ENCODE peak calls at places on chromosomes 13 and 19, in eight cellular contexts. T is mucosa of descending colon, M is pancreas, V is neuronal stem cell, Q is thoracic aorta, J is Caco-2, Z is adrenal gland, B is suprapubic skin. F is an unnamed sample. For H3K4me1, the result is how much of the 10 kb centered on the place peaks cover.

GRCh38 chr13:113796948-113797676 is 38.1 kb downstream of the TMEM255B start:
- DNase-seq in T (peak), M (no peak), V (no peak), Q (no peak), J (peak), Z (no peak), B (peak), F (no peak)

GRCh38 chr19:27776020-27776419 is 1436.9 kb downstream of the UQCRFS1 start:
- DNase-seq in T (no peak), M (no peak), V (no peak), Q (no peak), J (peak), Z (no peak), B (no peak), F (no peak)

GRCh38 chr13:99671746-99672145 is 170.5 kb downstream of the TM9SF2 start:
- DNase-seq in T (no peak), M (no peak), V (no peak), Q (no peak), J (no peak), Z (no peak), B (no peak), F (no peak)

GRCh38 chr13:90238433-90238832 is 1109.1 kb upstream of the MIR17HG start:
- DNase-seq in T (no peak), M (no peak), V (no peak), Q (no peak), J (no peak), Z (no peak), B (no peak), F (no peak)

GRCh38 chr13:57632276-57633140 is 964 bp downstream of the PCDH17 start:
- DNase-seq in T (peak), M (peak), V (no peak), Q (no peak), J (no peak), Z (no peak), B (no peak), F (no peak)

GRCh38 chr19:7460562-7460966 is 28.3 kb downstream of the PEX11G start:
- DNase-seq in T (no peak), M (no peak), V (no peak), Q (no peak), J (no peak), Z (no peak), B (no peak), F (no peak)

GRCh38 chr19:3047307-3048189 is 14.7 kb downstream of the TLE5 start:
- DNase-seq in T (peak), M (peak), V (peak), Q (peak), J (peak), Z (peak), B (peak), F (peak)

GRCh38 chr19:54262066-54262465 is 5.0 kb upstream of the LILRB5 start:
- DNase-seq in T (no peak), M (no peak), V (no peak), Q (no peak), J (no peak), Z (peak), B (peak), F (peak)

GRCh38 chr13:50126378-50127016 is 111.3 kb downstream of the KCNRG start:
- DNase-seq in T (peak), M (no peak), V (peak), Q (no peak), J (no peak), Z (peak), B (no peak), F (no peak)

GRCh38 chr13:95494082-95494681 is 58.3 kb upstream of the CLDN10 start:
- DNase-seq in T (no peak), M (no peak), V (peak), Q (no peak), J (no peak), Z (no peak), B (no peak), F (peak)

GRCh38 chr13:83882626-83882959 is 319 bp upstream of the SLITRK1 start:
- DNase-seq in T (no peak), M (no peak), V (no peak), Q (no peak), J (no peak), Z (no peak), B (no peak), F (no peak)

GRCh38 chr19:14577885-14578427 is 4.9 kb upstream of the CLEC17A start:
- DNase-seq in T (no peak), M (no peak), V (no peak), Q (no peak), J (no peak), Z (no peak), B (no peak), F (no peak)

GRCh38 chr13:33348366-33348765 is 62.8 kb upstream of the STARD13 start:
- DNase-seq in T (no peak), M (no peak), V (no peak), Q (no peak), J (no peak), Z (no peak), B (no peak), F (no peak)

GRCh38 chr13:94065741-94066140 is 413.7 kb downstream of the DCT start:
- DNase-seq in T (no peak), M (no peak), V (no peak), Q (no peak), J (no peak), Z (no peak), B (no peak), F (no peak)

GRCh38 chr19:2969104-2969504 is 8.3 kb upstream of the TLE6 start:
- DNase-seq in T (no peak), M (peak), V (no peak), Q (no peak), J (no peak), Z (peak), B (no peak), F (no peak)

GRCh38 chr19:54324071-54324470 is 11.1 kb upstream of the LILRA5 start:
- DNase-seq in T (no peak), M (no peak), V (no peak), Q (no peak), J (no peak), Z (no peak), B (no peak), F (peak)

GRCh38 chr13:44230071-44230470 is 143.6 kb upstream of the SERP2 start:
- DNase-seq in T (no peak), M (no peak), V (no peak), Q (no peak), J (peak), Z (no peak), B (no peak), F (no peak)

GRCh38 chr19:54473071-54473941 is at the start of gene CDC42EP5:
- DNase-seq in T (peak), M (peak), V (no peak), Q (no peak), J (peak), Z (no peak), B (peak), F (no peak)

GRCh38 chr13:30569901-30570576 is 47.7 kb upstream of the USPL1 start:
- DNase-seq in T (no peak), M (no peak), V (no peak), Q (peak), J (no peak), Z (peak), B (no peak), F (no peak)

GRCh38 chr13:111915104-111915551 is 151.8 kb upstream of the SOX1 start:
- DNase-seq in T (no peak), M (no peak), V (no peak), Q (no peak), J (no peak), Z (no peak), B (peak), F (no peak)
- H3K4me1 ChIP-seq in T (under half), M (under half), V (under half), Q (under half), J (under half), Z (under half), B (under half), F (under half)

DNA sequence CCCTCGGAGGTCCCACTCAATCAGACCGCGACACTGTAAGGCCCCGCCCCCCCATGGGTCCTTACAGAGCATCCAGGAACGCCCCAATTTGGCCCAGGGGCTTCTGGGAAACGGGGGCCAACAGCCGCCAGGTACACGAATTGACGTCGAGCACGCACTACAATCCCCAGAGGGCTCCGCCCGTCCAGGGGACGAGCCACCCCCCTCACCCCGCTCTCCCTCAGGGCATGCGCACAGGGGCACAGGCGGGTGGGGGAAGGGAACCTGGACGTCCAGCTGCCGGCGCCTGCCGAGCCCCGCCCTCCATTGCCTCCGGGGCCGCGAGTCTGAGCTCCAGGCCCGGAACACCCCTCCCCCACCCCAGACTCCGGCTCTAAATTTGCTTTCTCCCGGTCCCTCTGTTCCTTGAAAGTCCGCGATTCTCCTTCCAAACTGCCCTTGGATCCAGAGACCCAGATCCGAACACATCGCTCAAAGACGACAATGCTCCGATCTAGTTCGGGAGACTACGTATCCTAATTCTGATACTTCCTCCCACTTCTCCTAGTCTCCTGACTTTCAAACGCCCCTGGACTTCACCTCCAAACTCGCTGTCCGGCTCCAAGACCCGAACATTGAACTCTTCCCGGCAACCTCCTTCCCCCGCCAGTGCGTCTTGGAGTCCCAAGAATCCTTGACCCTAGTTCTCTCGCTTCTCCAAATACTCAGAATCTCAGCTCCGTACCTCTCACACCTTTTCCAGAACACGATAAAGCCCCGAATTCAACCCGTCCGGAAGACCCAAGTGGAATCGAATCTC is 805 bp downstream of the SERTAD3 start:
- DNase-seq in T (peak), M (peak), V (peak), Q (peak), J (peak), Z (peak), B (peak), F (peak)
- H3K4me3 ChIP-seq in T (peak), M (peak), V (peak), Q (peak), J (peak), Z (peak), B (peak), F (peak)

DNA sequence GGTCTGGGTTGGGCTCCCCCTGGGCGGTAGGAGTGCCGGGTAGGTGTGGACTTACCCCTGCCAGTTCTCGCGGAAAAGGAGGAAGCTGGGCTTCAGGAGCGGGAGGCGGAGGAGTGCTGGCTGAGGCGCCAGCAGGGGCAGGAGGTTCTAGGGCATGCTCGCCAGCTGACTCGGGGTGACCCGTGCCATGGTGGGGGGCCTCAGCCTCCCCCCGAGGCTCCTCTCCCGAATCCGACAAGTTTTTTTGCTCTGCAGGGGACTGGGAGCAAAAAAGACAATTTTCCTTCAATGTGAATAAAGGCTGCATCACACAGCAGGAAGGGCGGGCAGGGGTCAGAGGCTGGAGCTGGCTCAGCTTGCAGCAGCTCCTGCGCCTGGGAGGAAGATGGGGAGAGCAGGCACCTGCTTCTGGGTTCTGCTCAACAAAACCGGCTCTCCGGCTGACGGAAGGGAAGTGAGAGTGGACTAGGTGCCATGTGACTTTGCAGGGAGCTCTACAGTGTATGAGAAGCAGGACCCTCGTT is 26.5 kb downstream of the RANBP3 start:
- DNase-seq in T (peak), M (no peak), V (no peak), Q (no peak), J (no peak), Z (no peak), B (no peak), F (no peak)
- H3K4me1 ChIP-seq in T (under half), M (under half), V (under half), Q (half or more), J (under half), Z (under half), B (half or more), F (under half)

GRCh38 chr19:47848871-47849473 is 10.1 kb upstream of the TPRX2 start:
- DNase-seq in T (no peak), M (no peak), V (peak), Q (no peak), J (no peak), Z (no peak), B (no peak), F (peak)
- H3K4me3 ChIP-seq in T (no peak), M (no peak), V (no peak), Q (no peak), J (no peak), Z (no peak), B (no peak), F (peak)